ENCODE peak calls at places on chromosomes 2 and 18, in eight cellular contexts. F is adrenal gland, D is neural crest cell, O is epithelial cell of esophagus, S is IMR-90, L is BE2C, M is mesothelial cell of epicardium, Y is heart right ventricle. B is an unnamed sample.

GRCh38 chr2:241859436-241860183 is 916 bp upstream of the PDCD1 start:
- DNase-seq in F (no peak), D (no peak), O (no peak), S (peak), L (peak), M (peak), Y (peak), B (peak)

GRCh38 chr2:145412155-145412554 is 892.2 kb upstream of the ZEB2 start:
- DNase-seq in F (no peak), D (no peak), O (no peak), S (no peak), L (no peak), M (no peak), Y (no peak), B (no peak)

GRCh38 chr2:15595936-15596335 is 4.3 kb downstream of the DDX1 start:
- DNase-seq in F (no peak), D (no peak), O (no peak), S (no peak), L (no peak), M (no peak), Y (no peak), B (no peak)

GRCh38 chr18:48902023-48902855 is 48.5 kb downstream of the SMAD7 start:
- DNase-seq in F (peak), D (no peak), O (peak), S (peak), L (peak), M (peak), Y (peak), B (peak)

GRCh38 chr18:44763327-44763726 is 82.6 kb downstream of the SETBP1 start:
- DNase-seq in F (no peak), D (no peak), O (no peak), S (no peak), L (no peak), M (no peak), Y (no peak), B (no peak)

GRCh38 chr2:59888015-59888414 is 665.4 kb downstream of the BCL11A start:
- DNase-seq in F (no peak), D (no peak), O (no peak), S (no peak), L (no peak), M (no peak), Y (no peak), B (no peak)

GRCh38 chr2:2050321-2050905 is 280.7 kb downstream of the MYT1L start:
- DNase-seq in F (no peak), D (no peak), O (no peak), S (no peak), L (no peak), M (no peak), Y (no peak), B (no peak)

GRCh38 chr2:60808330-60808801 is 52.3 kb downstream of the PAPOLG start:
- DNase-seq in F (no peak), D (no peak), O (no peak), S (no peak), L (no peak), M (no peak), Y (no peak), B (no peak)

GRCh38 chr2:109429711-109430265 is 184.0 kb downstream of the SEPTIN10 start:
- DNase-seq in F (no peak), D (no peak), O (no peak), S (no peak), L (no peak), M (no peak), Y (no peak), B (peak)

GRCh38 chr2:203891474-203891873 is 23.9 kb downstream of the CTLA4 start:
- DNase-seq in F (no peak), D (no peak), O (peak), S (no peak), L (no peak), M (no peak), Y (no peak), B (no peak)

GRCh38 chr2:138708682-138709241 is 71.4 kb downstream of the NXPH2 start:
- DNase-seq in F (peak), D (no peak), O (no peak), S (peak), L (no peak), M (no peak), Y (no peak), B (no peak)

GRCh38 chr2:168920504-168921157 is 19.5 kb downstream of the G6PC2 start:
- DNase-seq in F (no peak), D (no peak), O (peak), S (peak), L (no peak), M (no peak), Y (no peak), B (no peak)
- TF ChIP-seq CTCF in F (peak), D (peak), O (peak), S (peak), L (peak), M (peak), Y (peak), B (peak)

DNA sequence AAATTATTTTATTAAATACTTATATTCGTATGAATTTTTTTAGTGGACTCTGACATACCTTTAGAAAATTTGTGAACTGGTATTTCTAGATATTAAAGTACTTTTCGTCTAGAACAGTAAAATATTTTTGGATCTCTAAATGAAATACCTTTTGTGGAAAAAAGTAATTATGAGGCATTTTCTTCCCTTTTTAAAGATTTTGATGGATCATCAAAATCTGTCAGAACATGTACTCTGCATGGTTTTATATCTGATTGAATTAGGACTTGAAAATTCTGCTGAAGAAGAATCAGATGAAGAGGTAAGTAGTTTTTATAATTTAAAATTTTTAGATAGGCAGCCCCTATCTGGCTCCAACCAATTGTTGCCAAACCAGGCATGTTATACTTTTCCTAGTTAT is 118.8 kb downstream of the UBR3 start:
- DNase-seq in F (no peak), D (no peak), O (no peak), S (no peak), L (no peak), M (no peak), Y (no peak), B (no peak)
- TF ChIP-seq CTCF in F (no peak), D (no peak), O (no peak), S (no peak), L (no peak), M (no peak), Y (no peak), B (no peak)

DNA sequence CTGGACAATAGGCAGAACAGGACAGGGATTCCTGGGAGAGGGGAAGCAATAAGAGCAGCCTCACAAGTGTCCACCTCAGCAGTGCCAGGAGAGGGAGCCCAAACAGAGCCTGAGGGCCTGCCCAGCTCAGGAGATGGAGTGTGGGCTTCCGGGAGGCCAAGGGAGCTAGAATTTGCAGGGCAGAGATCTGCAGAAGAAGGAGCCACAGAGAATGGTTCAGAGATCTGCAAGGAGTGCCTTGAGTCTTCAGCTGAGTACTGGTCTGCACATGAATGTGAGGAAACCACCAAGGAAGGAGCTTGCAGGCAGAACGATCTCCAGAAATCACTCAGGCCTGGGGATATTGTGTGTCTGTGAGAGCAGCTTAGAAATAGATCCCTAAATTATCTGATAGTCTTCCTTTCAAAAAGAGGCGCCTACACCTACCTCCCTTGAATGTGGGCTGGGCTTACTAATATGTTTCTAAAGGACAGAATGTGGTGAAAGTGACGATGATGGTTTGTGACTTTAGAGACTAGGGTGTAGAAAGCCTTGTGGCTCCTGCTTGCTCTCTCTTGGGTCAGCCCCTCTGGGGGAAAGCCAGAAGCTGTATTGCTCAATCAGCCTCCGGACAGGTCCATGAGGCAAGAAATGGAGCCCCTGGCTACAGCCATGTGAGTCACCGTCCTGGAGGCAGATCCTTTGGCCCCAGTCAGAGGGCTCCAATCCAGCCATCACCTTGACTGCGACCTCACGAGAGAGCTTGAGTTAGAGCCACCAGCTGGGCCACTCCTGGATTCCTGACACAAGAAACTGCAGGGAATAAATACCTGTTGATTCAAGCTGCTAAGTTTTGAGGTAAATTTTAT is 7.6 kb upstream of the LPIN1 start:
- DNase-seq in F (peak), D (peak), O (peak), S (peak), L (peak), M (no peak), Y (peak), B (no peak)
- TF ChIP-seq CTCF in F (peak), D (peak), O (peak), S (peak), L (peak), M (no peak), Y (no peak), B (peak)

DNA sequence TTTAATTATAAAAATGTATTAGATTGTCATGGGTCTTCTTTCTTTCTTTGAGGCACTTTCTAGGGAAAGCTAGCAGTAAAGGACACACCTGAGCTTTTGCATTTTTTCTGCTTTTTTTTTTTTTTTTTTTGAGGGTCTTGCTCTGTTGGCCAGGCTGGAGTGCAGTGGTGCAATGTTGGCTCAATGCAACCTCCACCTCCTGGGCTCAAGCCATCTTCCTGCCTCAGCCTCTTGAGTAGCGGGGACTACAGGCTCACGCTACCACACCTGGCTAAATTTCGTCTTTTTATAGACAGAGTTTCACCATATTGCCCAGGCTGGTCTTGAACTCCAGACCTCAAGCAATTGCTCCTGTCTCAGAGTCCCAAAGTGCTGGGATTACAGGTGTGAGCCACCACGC is 40.5 kb downstream of the ROCK1 start:
- DNase-seq in F (no peak), D (no peak), O (no peak), S (no peak), L (no peak), M (no peak), Y (no peak), B (no peak)
- TF ChIP-seq CTCF in F (no peak), D (no peak), O (no peak), S (no peak), L (no peak), M (no peak), Y (no peak), B (no peak)

GRCh38 chr2:197810490-197810889 is 6.1 kb downstream of the PLCL1 start:
- DNase-seq in F (no peak), D (no peak), O (no peak), S (no peak), L (no peak), M (no peak), Y (no peak), B (no peak)
- TF ChIP-seq CTCF in F (no peak), D (no peak), O (no peak), S (no peak), L (no peak), M (no peak), Y (no peak), B (no peak)

GRCh38 chr2:103959174-103960125 is 894.5 kb upstream of the POU3F3 start:
- DNase-seq in F (peak), D (peak), O (peak), S (no peak), L (peak), M (peak), Y (peak), B (no peak)
- TF ChIP-seq CTCF in F (peak), D (peak), O (peak), S (no peak), L (peak), M (peak), Y (peak), B (peak)

B was measured in chondrocyte.